ENCODE peak calls at places on chromosome 1, in four cellular contexts. U is CD8-positive, alpha-beta memory T cell; H is T-helper 1 cell; P is ovary. R is an unnamed sample.

GRCh38 chr1:24830680-24831272 is 85.5 kb downstream of the CLIC4 start:
- DNase-seq in H (no peak), U (no peak), P (no peak), R (no peak)

GRCh38 chr1:33878392-33878791 is 14.5 kb downstream of the HMGB4 start:
- DNase-seq in H (no peak), P (no peak), U (no peak), R (no peak)

GRCh38 chr1:48693674-48694347 is 82.9 kb downstream of the BEND5 start:
- DNase-seq in P (no peak), U (no peak), H (no peak), R (no peak)

GRCh38 chr1:162710349-162710748 is 78.1 kb downstream of the DDR2 start:
- DNase-seq in H (no peak), U (no peak), P (no peak), R (no peak)

GRCh38 chr1:190754769-190755168 is 277.1 kb upstream of the BRINP3 start:
- DNase-seq in H (no peak), P (no peak), U (no peak), R (no peak)

GRCh38 chr1:183147735-183148134 is 38.3 kb upstream of the LAMC2 start:
- DNase-seq in P (no peak), U (no peak), H (no peak), R (no peak)

GRCh38 chr1:9846611-9847171 is 22.9 kb upstream of the CLSTN1 start:
- DNase-seq in H (no peak), P (no peak), U (no peak), R (no peak)

GRCh38 chr1:206802401-206802800 is 30.1 kb upstream of the IL10 start:
- DNase-seq in P (no peak), H (no peak), U (no peak), R (no peak)

GRCh38 chr1:111695801-111696200 is 43.4 kb downstream of the INKA2 start:
- DNase-seq in H (no peak), U (no peak), P (no peak), R (no peak)

GRCh38 chr1:101905298-101905794 is 91.4 kb downstream of the OLFM3 start:
- DNase-seq in U (no peak), H (no peak), P (no peak), R (no peak)

GRCh38 chr1:176243746-176244145 is 36.7 kb upstream of the COP1 start:
- DNase-seq in U (no peak), H (no peak), P (no peak), R (no peak)

GRCh38 chr1:56508523-56508983 is 70.8 kb downstream of the PLPP3 start:
- DNase-seq in H (no peak), P (no peak), U (no peak), R (no peak)

GRCh38 chr1:32683397-32683796 is 19.2 kb downstream of the SYNC start:
- DNase-seq in P (no peak), H (no peak), U (no peak), R (no peak)

GRCh38 chr1:177082855-177083741 is 81.4 kb downstream of the ASTN1 start:
- DNase-seq in U (no peak), H (no peak), P (no peak), R (no peak)

GRCh38 chr1:32197837-32198236 is 2.6 kb upstream of the CCDC28B start:
- DNase-seq in H (no peak), P (no peak), U (no peak), R (no peak)

GRCh38 chr1:42173961-42174715 is 9.6 kb upstream of the GUCA2A start:
- DNase-seq in P (no peak), U (no peak), H (no peak), R (no peak)

GRCh38 chr1:2106681-2107405 is 56.6 kb downstream of the PRKCZ start:
- DNase-seq in P (no peak), H (no peak), U (no peak), R (no peak)

GRCh38 chr1:245810789-245811337 is 656.1 kb downstream of the KIF26B start:
- DNase-seq in U (no peak), P (no peak), H (no peak), R (no peak)

GRCh38 chr1:6385673-6386191 is 7.8 kb downstream of the ACOT7 start:
- DNase-seq in P (no peak), U (no peak), H (no peak), R (no peak)

GRCh38 chr1:90708826-90709225 is 8.3 kb downstream of the BARHL2 start:
- DNase-seq in H (no peak), P (no peak), U (no peak), R (no peak)

GRCh38 chr1:179108644-179109043 is 26.8 kb downstream of the TOR3A start:
- DNase-seq in U (no peak), P (no peak), H (no peak), R (no peak)

GRCh38 chr1:178536844-178537371 is 24.0 kb downstream of the TEX35 start:
- DNase-seq in U (no peak), P (peak; percentile 75), H (no peak), R (no peak)

GRCh38 chr1:170714163-170714562 is 50.2 kb downstream of the PRRX1 start:
- DNase-seq in P (no peak), U (no peak), H (no peak), R (no peak)

GRCh38 chr1:151514366-151514765 is 3.2 kb downstream of the CGN start:
- DNase-seq in H (no peak), P (no peak), U (no peak), R (no peak)

GRCh38 chr1:159008744-159009188 is 941 bp upstream of the IFI16 start:
- DNase-seq in U (peak; percentile 85), P (no peak), H (no peak), R (peak; percentile 22)

GRCh38 chr1:2135425-2135824 is 59.1 kb downstream of the FAAP20 start:
- DNase-seq in P (peak; percentile 78), U (no peak), H (no peak), R (no peak)

GRCh38 chr1:229199892-229200291 is 71.0 kb upstream of the RAB4A start:
- DNase-seq in P (no peak), H (no peak), U (peak; percentile 51), R (no peak)

GRCh38 chr1:201349091-201349490 is 28.4 kb downstream of the TNNT2 start:
- DNase-seq in U (no peak), H (no peak), P (no peak), R (no peak)

GRCh38 chr1:166875734-166876539 is at the start of gene TADA1:
- DNase-seq in H (peak; percentile 95), U (peak; percentile 97), P (peak; percentile 98), R (peak; percentile 97)

GRCh38 chr1:229254910-229255541 is 15.9 kb upstream of the RAB4A start:
- DNase-seq in H (no peak), U (no peak), P (no peak), R (peak; percentile 26)

GRCh38 chr1:231091853-231092301 is 51.8 kb upstream of the FAM89A start:
- DNase-seq in U (no peak), H (no peak), P (no peak), R (no peak)

GRCh38 chr1:200409203-200409760 is 554 bp downstream of the ZNF281 start:
- DNase-seq in U (peak; percentile 67), P (peak; percentile 55), H (no peak), R (peak; percentile 20)

GRCh38 chr1:4594286-4594991 is 60.0 kb upstream of the AJAP1 start:
- DNase-seq in H (no peak), U (no peak), P (no peak), R (no peak)

GRCh38 chr1:66712819-66713218 is 39.4 kb upstream of the DYNLT5 start:
- DNase-seq in P (no peak), H (no peak), U (no peak), R (no peak)

GRCh38 chr1:196466656-196467055 is 141.6 kb downstream of the KCNT2 start:
- DNase-seq in U (no peak), P (no peak), H (no peak), R (no peak)

GRCh38 chr1:241611063-241611462 is 29.1 kb downstream of the CHML start:
- DNase-seq in H (no peak), P (no peak), U (no peak), R (no peak)

GRCh38 chr1:27724961-27725373 is 794 bp upstream of the FAM76A start:
- DNase-seq in P (peak; percentile 51), U (no peak), H (no peak), R (no peak)